ENCODE peak calls at places on chromosome 10, in eight cellular contexts. L, H, I, Q, D, X, A and C are unnamed samples. For H3K27me3, the result is how much of the 10 kb centered on the place peaks cover.

GRCh38 chr10:33174674-33175073 is 159.8 kb downstream of the NRP1 start:
- DNase-seq in A (no peak), H (no peak), L (no peak), X (no peak), Q (no peak), I (peak), D (no peak), C (no peak)

GRCh38 chr10:84156768-84157167 is 16.8 kb upstream of the GPR15LG start:
- DNase-seq in L (no peak), D (no peak), X (no peak), I (no peak), A (no peak), Q (no peak), H (peak), C (no peak)

GRCh38 chr10:132910901-132911711 is 31.3 kb downstream of the CFAP46 start:
- DNase-seq in I (no peak), Q (no peak), L (no peak), A (no peak), D (peak), H (no peak), X (peak), C (no peak)

GRCh38 chr10:123634221-123634620 is 31.9 kb upstream of the GPR26 start:
- DNase-seq in A (no peak), I (peak), H (no peak), X (no peak), Q (no peak), D (no peak), L (no peak), C (no peak)

GRCh38 chr10:114349505-114350211 is 54.6 kb downstream of the AFAP1L2 start:
- DNase-seq in X (no peak), A (no peak), L (no peak), I (no peak), H (no peak), Q (no peak), D (no peak), C (no peak)

GRCh38 chr10:44416021-44416758 is 31.3 kb upstream of the CXCL12 start:
- DNase-seq in H (no peak), D (peak), L (no peak), A (peak), Q (no peak), X (no peak), I (no peak), C (no peak)

GRCh38 chr10:416091-416515 is 273.4 kb downstream of the DIP2C start:
- DNase-seq in I (peak), D (no peak), Q (no peak), L (no peak), A (no peak), H (no peak), X (no peak), C (no peak)

GRCh38 chr10:64115913-64116643 is 594.9 kb downstream of the REEP3 start:
- DNase-seq in X (no peak), Q (no peak), H (no peak), I (peak), L (peak), D (no peak), A (no peak), C (no peak)

GRCh38 chr10:33329178-33329577 is 5.3 kb downstream of the NRP1 start:
- DNase-seq in A (no peak), L (no peak), D (no peak), X (no peak), H (no peak), Q (no peak), I (no peak), C (no peak)

GRCh38 chr10:121497513-121497912 is 100.7 kb downstream of the FGFR2 start:
- DNase-seq in D (no peak), L (no peak), H (no peak), I (no peak), Q (no peak), X (no peak), A (no peak), C (no peak)

GRCh38 chr10:32379314-32379949 is 32.5 kb upstream of the EPC1 start:
- DNase-seq in L (peak), D (no peak), A (no peak), I (peak), Q (peak), X (no peak), H (no peak), C (no peak)

GRCh38 chr10:15045380-15045779 is 1.6 kb downstream of the OLAH start:
- DNase-seq in A (no peak), D (no peak), H (no peak), X (no peak), Q (no peak), L (no peak), I (no peak), C (no peak)
- H3K27me3 ChIP-seq in A (under half), D (under half), H (under half), X (under half), Q (under half), L (under half), I (under half), C (under half)

GRCh38 chr10:4107328-4107851 is 322.4 kb upstream of the KLF6 start:
- DNase-seq in Q (no peak), A (no peak), X (no peak), H (no peak), L (no peak), D (no peak), I (no peak), C (no peak)
- H3K4me3 ChIP-seq in Q (no peak), A (no peak), X (no peak), H (no peak), L (no peak), D (no peak), I (no peak), C (no peak)

GRCh38 chr10:71965623-71966022 is 1.4 kb downstream of the CHST3 start:
- DNase-seq in D (no peak), Q (no peak), I (no peak), H (no peak), L (no peak), X (no peak), A (no peak), C (no peak)

GRCh38 chr10:71964669-71965515 is 697 bp downstream of the CHST3 start:
- DNase-seq in L (peak), H (peak), D (no peak), I (peak), A (peak), X (peak), Q (no peak), C (no peak)

GRCh38 chr10:71968553-71969474 is 4.6 kb downstream of the CHST3 start:
- DNase-seq in D (no peak), X (no peak), I (no peak), H (no peak), L (no peak), A (no peak), Q (no peak), C (no peak)

GRCh38 chr10:71963756-71964668 is at the start of gene CHST3:
- DNase-seq in D (peak), A (peak), L (no peak), X (peak), Q (no peak), I (peak), H (peak), C (no peak)

GRCh38 chr10:71966046-71967004 is 2.1 kb downstream of the CHST3 start:
- DNase-seq in L (no peak), X (no peak), D (no peak), Q (no peak), A (no peak), I (no peak), H (no peak), C (no peak)
- H3K27me3 ChIP-seq in L (under half), X (under half), D (under half), Q (under half), A (under half), I (under half), H (under half), C (under half)

GRCh38 chr10:31290386-31290785 is 28.6 kb upstream of the ZEB1 start:
- DNase-seq in X (no peak), A (no peak), Q (no peak), H (no peak), I (no peak), D (no peak), L (no peak), C (no peak)

GRCh38 chr10:31296754-31297153 is 22.3 kb upstream of the ZEB1 start:
- DNase-seq in Q (no peak), A (no peak), D (no peak), L (no peak), I (no peak), X (no peak), H (no peak), C (no peak)

GRCh38 chr10:31291123-31291522 is 27.9 kb upstream of the ZEB1 start:
- DNase-seq in H (no peak), Q (no peak), D (no peak), X (no peak), A (no peak), L (no peak), I (no peak), C (no peak)

GRCh38 chr10:31299119-31299518 is 19.9 kb upstream of the ZEB1 start:
- DNase-seq in Q (peak), L (no peak), H (no peak), I (no peak), A (no peak), D (no peak), X (no peak), C (no peak)

GRCh38 chr10:31294556-31294955 is 24.5 kb upstream of the ZEB1 start:
- DNase-seq in X (no peak), Q (no peak), I (no peak), L (no peak), D (no peak), H (no peak), A (no peak), C (no peak)
- H3K4me3 ChIP-seq in X (no peak), Q (no peak), I (no peak), L (no peak), D (no peak), H (no peak), A (no peak), C (no peak)

GRCh38 chr10:93072713-93073538 is 767 bp upstream of the CYP26A1 start:
- DNase-seq in D (no peak), H (no peak), X (no peak), L (no peak), I (peak), A (no peak), Q (no peak), C (no peak)

GRCh38 chr10:93073539-93074136 is at the start of gene CYP26A1:
- DNase-seq in Q (no peak), H (no peak), A (no peak), L (no peak), D (no peak), X (no peak), I (peak), C (no peak)

GRCh38 chr10:93075369-93076221 is 1.9 kb downstream of the CYP26A1 start:
- DNase-seq in H (no peak), D (no peak), X (no peak), L (no peak), A (no peak), Q (no peak), I (no peak), C (no peak)

GRCh38 chr10:93074137-93074596 is 474 bp downstream of the CYP26A1 start:
- DNase-seq in L (no peak), A (no peak), Q (no peak), I (peak), H (no peak), X (no peak), D (no peak), C (no peak)

GRCh38 chr10:93074597-93075368 is 1.1 kb downstream of the CYP26A1 start:
- DNase-seq in D (no peak), L (no peak), Q (no peak), I (peak), H (no peak), X (no peak), A (no peak), C (no peak)
- H3K27me3 ChIP-seq in D (half or more), L (half or more), Q (under half), I (under half), H (half or more), X (half or more), A (under half), C (under half)

GRCh38 chr10:74292871-74293427 is 141.9 kb downstream of the ADK start:
- DNase-seq in D (no peak), H (no peak), L (peak), Q (no peak), A (no peak), X (no peak), I (no peak), C (no peak)
- H3K4me3 ChIP-seq in D (no peak), H (no peak), L (no peak), Q (no peak), A (no peak), X (no peak), I (no peak), C (no peak)

DNA sequence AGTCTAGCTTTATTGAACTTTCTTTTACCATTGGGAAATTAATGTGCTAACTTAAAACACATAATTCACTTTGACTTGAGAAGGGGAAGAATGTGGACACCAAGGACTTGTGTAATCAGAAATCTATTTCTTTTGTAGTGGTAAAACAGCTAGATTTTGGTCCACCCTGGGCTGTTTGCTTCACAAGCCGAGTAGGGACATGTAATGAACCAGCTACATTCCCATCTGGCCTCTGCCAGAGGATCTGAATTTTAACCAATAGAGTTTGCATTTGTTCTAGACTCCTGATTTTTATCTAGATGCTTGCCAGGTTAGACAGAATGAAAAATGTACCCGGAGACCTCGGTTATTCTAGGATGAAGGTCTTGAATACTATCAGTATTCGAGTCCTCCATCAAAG is 1.9 kb downstream of the CACNB2 start:
- DNase-seq in A (no peak), D (no peak), Q (no peak), I (no peak), H (no peak), L (no peak), X (no peak), C (no peak)
- H3K27me3 ChIP-seq in A (under half), D (under half), Q (under half), I (under half), H (under half), L (under half), X (under half), C (under half)